ENCODE peak calls at places on chromosomes 3 and 15, in six cellular contexts. One of them, this sample, is unnamed.

GRCh38 chr3:48236531-48236930 is 4.4 kb upstream of the ZNF589 start:
- DNase-seq in esophagus squamous epithelium: no peak
- DNase-seq in IMR-90: no peak
- DNase-seq in prostate gland: peak
- DNase-seq in right lobe of liver: peak
- DNase-seq in left ventricle myocardium inferior: no peak
- DNase-seq in this sample: no peak

GRCh38 chr15:101446527-101447167 is 42.9 kb downstream of the PCSK6 start:
- DNase-seq in right lobe of liver: peak
- DNase-seq in esophagus squamous epithelium: no peak
- DNase-seq in IMR-90: no peak
- DNase-seq in prostate gland: no peak
- DNase-seq in left ventricle myocardium inferior: no peak
- DNase-seq in this sample: no peak

GRCh38 chr3:61578667-61579367 is 17.4 kb downstream of the PTPRG start:
- DNase-seq in right lobe of liver: no peak
- DNase-seq in IMR-90: no peak
- DNase-seq in prostate gland: no peak
- DNase-seq in left ventricle myocardium inferior: no peak
- DNase-seq in esophagus squamous epithelium: no peak
- DNase-seq in this sample: no peak

GRCh38 chr3:9915252-9916141 is 1.4 kb upstream of the IL17RC start:
- DNase-seq in left ventricle myocardium inferior: peak
- DNase-seq in prostate gland: peak
- DNase-seq in right lobe of liver: peak
- DNase-seq in IMR-90: peak
- DNase-seq in esophagus squamous epithelium: no peak
- DNase-seq in this sample: peak

GRCh38 chr3:172648736-172649135 is 62.1 kb downstream of the NCEH1 start:
- DNase-seq in esophagus squamous epithelium: no peak
- DNase-seq in left ventricle myocardium inferior: no peak
- DNase-seq in right lobe of liver: no peak
- DNase-seq in IMR-90: peak
- DNase-seq in prostate gland: no peak
- DNase-seq in this sample: peak

GRCh38 chr15:73571346-73571745 is 61.8 kb downstream of the NPTN start:
- DNase-seq in IMR-90: no peak
- DNase-seq in left ventricle myocardium inferior: no peak
- DNase-seq in right lobe of liver: no peak
- DNase-seq in prostate gland: no peak
- DNase-seq in esophagus squamous epithelium: no peak
- DNase-seq in this sample: no peak

GRCh38 chr3:128794788-128795649 is 69.0 kb downstream of the RAB7A start:
- DNase-seq in esophagus squamous epithelium: no peak
- DNase-seq in prostate gland: peak
- DNase-seq in IMR-90: peak
- DNase-seq in left ventricle myocardium inferior: no peak
- DNase-seq in right lobe of liver: peak
- DNase-seq in this sample: peak

GRCh38 chr3:36893137-36893557 is 51.7 kb downstream of the TRANK1 start:
- DNase-seq in prostate gland: no peak
- DNase-seq in left ventricle myocardium inferior: no peak
- DNase-seq in esophagus squamous epithelium: peak
- DNase-seq in right lobe of liver: no peak
- DNase-seq in IMR-90: peak
- DNase-seq in this sample: peak

GRCh38 chr3:72162649-72163184 is 377.8 kb upstream of the PROK2 start:
- DNase-seq in right lobe of liver: no peak
- DNase-seq in IMR-90: no peak
- DNase-seq in esophagus squamous epithelium: no peak
- DNase-seq in left ventricle myocardium inferior: no peak
- DNase-seq in prostate gland: no peak
- DNase-seq in this sample: no peak

GRCh38 chr3:185824467-185825378 is at the start of gene IGF2BP2:
- DNase-seq in right lobe of liver: peak
- DNase-seq in left ventricle myocardium inferior: peak
- DNase-seq in prostate gland: peak
- DNase-seq in esophagus squamous epithelium: no peak
- DNase-seq in IMR-90: peak
- DNase-seq in this sample: peak

GRCh38 chr3:15989419-15989818 is 185.1 kb upstream of the GALNT15 start:
- DNase-seq in prostate gland: no peak
- DNase-seq in IMR-90: peak
- DNase-seq in esophagus squamous epithelium: no peak
- DNase-seq in left ventricle myocardium inferior: no peak
- DNase-seq in right lobe of liver: no peak
- DNase-seq in this sample: peak

GRCh38 chr3:41418961-41419691 is 219.8 kb downstream of the CTNNB1 start:
- DNase-seq in right lobe of liver: no peak
- DNase-seq in prostate gland: no peak
- DNase-seq in left ventricle myocardium inferior: no peak
- DNase-seq in esophagus squamous epithelium: no peak
- DNase-seq in IMR-90: peak
- DNase-seq in this sample: peak

GRCh38 chr3:155807823-155808222 is 1.7 kb upstream of the C3orf33 start:
- DNase-seq in IMR-90: peak
- DNase-seq in prostate gland: no peak
- DNase-seq in right lobe of liver: no peak
- DNase-seq in esophagus squamous epithelium: no peak
- DNase-seq in left ventricle myocardium inferior: no peak
- DNase-seq in this sample: peak

GRCh38 chr3:128322030-128323022 is 144.4 kb downstream of the DNAJB8 start:
- DNase-seq in esophagus squamous epithelium: no peak
- DNase-seq in IMR-90: peak
- DNase-seq in right lobe of liver: peak
- DNase-seq in left ventricle myocardium inferior: peak
- DNase-seq in prostate gland: no peak
- DNase-seq in this sample: peak

GRCh38 chr15:68885070-68885469 is 45.3 kb upstream of the SPESP1 start:
- DNase-seq in left ventricle myocardium inferior: no peak
- DNase-seq in IMR-90: peak
- DNase-seq in prostate gland: peak
- DNase-seq in esophagus squamous epithelium: no peak
- DNase-seq in right lobe of liver: no peak
- DNase-seq in this sample: peak

GRCh38 chr15:69659454-69660050 is 206.9 kb downstream of the RPLP1 start:
- DNase-seq in right lobe of liver: peak
- DNase-seq in prostate gland: no peak
- DNase-seq in left ventricle myocardium inferior: no peak
- DNase-seq in IMR-90: no peak
- DNase-seq in esophagus squamous epithelium: no peak
- DNase-seq in this sample: no peak

GRCh38 chr15:44711089-44711355 is at the start of gene PATL2:
- DNase-seq in IMR-90: no peak
- DNase-seq in right lobe of liver: no peak
- DNase-seq in prostate gland: no peak
- DNase-seq in left ventricle myocardium inferior: no peak
- DNase-seq in esophagus squamous epithelium: no peak
- DNase-seq in this sample: no peak

GRCh38 chr3:195543642-195544536 is 764 bp upstream of the PPP1R2 start:
- DNase-seq in esophagus squamous epithelium: no peak
- DNase-seq in left ventricle myocardium inferior: no peak
- DNase-seq in prostate gland: no peak
- DNase-seq in IMR-90: no peak
- DNase-seq in right lobe of liver: no peak
- DNase-seq in this sample: no peak

GRCh38 chr3:18066899-18067582 is 324.6 kb upstream of the TBC1D5 start:
- DNase-seq in right lobe of liver: no peak
- DNase-seq in left ventricle myocardium inferior: no peak
- DNase-seq in prostate gland: no peak
- DNase-seq in esophagus squamous epithelium: no peak
- DNase-seq in IMR-90: no peak
- DNase-seq in this sample: peak

GRCh38 chr15:50140097-50140496 is 21.1 kb upstream of the ATP8B4 start:
- DNase-seq in prostate gland: no peak
- DNase-seq in esophagus squamous epithelium: no peak
- DNase-seq in IMR-90: peak
- DNase-seq in left ventricle myocardium inferior: no peak
- DNase-seq in right lobe of liver: no peak
- DNase-seq in this sample: no peak

GRCh38 chr3:52221141-52221562 is 4.3 kb downstream of the TLR9 start:
- DNase-seq in prostate gland: no peak
- DNase-seq in right lobe of liver: no peak
- DNase-seq in left ventricle myocardium inferior: no peak
- DNase-seq in IMR-90: no peak
- DNase-seq in esophagus squamous epithelium: no peak
- DNase-seq in this sample: no peak

GRCh38 chr15:101689901-101690300 is 34.4 kb downstream of the TARS3 start:
- DNase-seq in prostate gland: no peak
- DNase-seq in left ventricle myocardium inferior: no peak
- DNase-seq in IMR-90: peak
- DNase-seq in right lobe of liver: no peak
- DNase-seq in esophagus squamous epithelium: no peak
- DNase-seq in this sample: no peak

GRCh38 chr3:46948830-46949671 is 27.5 kb downstream of the CCDC12 start:
- DNase-seq in left ventricle myocardium inferior: peak
- DNase-seq in IMR-90: no peak
- DNase-seq in prostate gland: no peak
- DNase-seq in esophagus squamous epithelium: no peak
- DNase-seq in right lobe of liver: peak
- DNase-seq in this sample: no peak
- TF ChIP-seq CTCF in left ventricle myocardium inferior: no peak
- TF ChIP-seq CTCF in IMR-90: no peak
- TF ChIP-seq CTCF in prostate gland: no peak
- TF ChIP-seq CTCF in esophagus squamous epithelium: no peak
- TF ChIP-seq CTCF in right lobe of liver: no peak
- TF ChIP-seq CTCF in this sample: no peak

DNA sequence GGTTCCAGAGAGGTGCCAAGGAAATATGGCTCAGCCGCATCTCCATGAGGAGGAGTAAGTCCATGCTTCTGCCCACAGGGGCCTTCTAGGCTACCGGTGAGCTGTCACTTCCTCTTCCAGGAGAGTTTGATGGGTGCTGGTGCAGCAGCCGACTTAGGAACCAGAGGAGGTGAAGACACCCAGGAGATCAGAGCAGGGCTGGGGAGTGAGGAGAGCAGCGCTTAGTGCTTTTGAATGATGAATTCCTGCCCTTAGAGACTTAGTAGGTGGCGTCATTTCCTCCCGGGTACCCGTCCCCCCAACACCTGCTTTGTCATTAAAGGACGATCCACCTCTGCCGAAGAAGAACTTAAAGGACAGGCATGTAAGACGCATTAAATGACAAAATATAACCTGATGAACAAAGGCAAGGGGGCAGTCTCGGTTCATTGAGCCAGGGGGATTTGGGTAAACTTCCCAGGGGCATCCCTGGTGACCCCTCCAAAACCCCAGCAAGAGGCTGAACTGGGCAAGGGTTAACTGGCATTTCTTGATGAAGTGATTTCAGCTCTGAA is 67.6 kb downstream of the HES1 start:
- DNase-seq in right lobe of liver: no peak
- DNase-seq in prostate gland: no peak
- DNase-seq in left ventricle myocardium inferior: no peak
- DNase-seq in IMR-90: no peak
- DNase-seq in esophagus squamous epithelium: no peak
- DNase-seq in this sample: no peak
- H3K4me3 ChIP-seq in right lobe of liver: peak
- H3K4me3 ChIP-seq in prostate gland: peak
- H3K4me3 ChIP-seq in left ventricle myocardium inferior: peak
- H3K4me3 ChIP-seq in IMR-90: no peak
- H3K4me3 ChIP-seq in esophagus squamous epithelium: peak
- H3K4me3 ChIP-seq in this sample: no peak

GRCh38 chr15:40272713-40273056 is 10.2 kb downstream of the ANKRD63 start:
- DNase-seq in right lobe of liver: no peak
- DNase-seq in prostate gland: no peak
- DNase-seq in left ventricle myocardium inferior: no peak
- DNase-seq in IMR-90: no peak
- DNase-seq in esophagus squamous epithelium: no peak
- DNase-seq in this sample: no peak
- TF ChIP-seq CTCF in right lobe of liver: peak
- TF ChIP-seq CTCF in prostate gland: no peak
- TF ChIP-seq CTCF in left ventricle myocardium inferior: no peak
- TF ChIP-seq CTCF in IMR-90: peak
- TF ChIP-seq CTCF in esophagus squamous epithelium: no peak
- TF ChIP-seq CTCF in this sample: no peak

GRCh38 chr15:52019394-52020252 is 604 bp downstream of the MAPK6 start:
- DNase-seq in prostate gland: peak
- DNase-seq in esophagus squamous epithelium: peak
- DNase-seq in left ventricle myocardium inferior: peak
- DNase-seq in IMR-90: peak
- DNase-seq in right lobe of liver: peak
- DNase-seq in this sample: peak
- H3K4me3 ChIP-seq in prostate gland: peak
- H3K4me3 ChIP-seq in esophagus squamous epithelium: peak
- H3K4me3 ChIP-seq in left ventricle myocardium inferior: peak
- H3K4me3 ChIP-seq in IMR-90: peak
- H3K4me3 ChIP-seq in right lobe of liver: peak
- H3K4me3 ChIP-seq in this sample: peak

GRCh38 chr15:96693515-96693914 is 363.0 kb downstream of the NR2F2 start:
- DNase-seq in IMR-90: no peak
- DNase-seq in esophagus squamous epithelium: no peak
- DNase-seq in prostate gland: no peak
- DNase-seq in left ventricle myocardium inferior: no peak
- DNase-seq in right lobe of liver: no peak
- DNase-seq in this sample: no peak

GRCh38 chr15:96692826-96693225 is 362.3 kb downstream of the NR2F2 start:
- DNase-seq in prostate gland: no peak
- DNase-seq in right lobe of liver: no peak
- DNase-seq in left ventricle myocardium inferior: no peak
- DNase-seq in IMR-90: no peak
- DNase-seq in esophagus squamous epithelium: no peak
- DNase-seq in this sample: no peak

DNA sequence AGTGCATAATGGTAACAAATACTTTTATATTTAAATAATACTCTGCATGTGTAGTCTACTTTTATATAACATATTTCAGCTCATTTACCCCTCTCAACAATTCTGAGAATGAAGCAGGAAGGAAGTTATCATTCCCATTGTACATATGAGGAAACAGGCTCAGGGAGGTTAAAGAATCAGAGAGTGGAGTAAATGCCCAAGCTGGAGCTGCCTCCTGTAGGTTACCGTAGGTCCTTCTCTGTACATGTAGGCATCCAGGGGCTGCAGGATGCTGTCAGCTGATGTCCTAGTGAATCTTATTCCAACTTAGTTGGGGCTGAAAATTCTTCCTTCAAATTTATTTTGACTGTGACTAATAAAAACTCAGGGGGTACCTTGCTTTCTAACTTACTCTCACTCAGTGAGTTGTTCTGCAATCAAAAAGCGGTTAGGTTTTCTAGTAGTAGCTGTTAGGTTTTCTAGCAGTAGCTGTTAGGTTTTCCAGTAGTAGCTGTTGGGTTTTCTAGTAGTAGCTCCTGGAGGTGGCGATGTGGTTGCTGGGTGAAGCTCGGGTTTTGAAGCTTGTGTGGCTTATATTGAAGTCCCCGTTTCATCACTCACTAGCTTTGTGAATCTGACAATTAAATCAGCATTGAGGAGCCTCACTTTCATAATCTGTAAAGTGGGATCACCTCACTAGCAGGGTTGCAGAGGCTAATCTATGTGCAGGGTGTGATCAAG is 357.0 kb downstream of the NR2F2 start:
- DNase-seq in prostate gland: no peak
- DNase-seq in esophagus squamous epithelium: no peak
- DNase-seq in left ventricle myocardium inferior: no peak
- DNase-seq in right lobe of liver: no peak
- DNase-seq in IMR-90: no peak
- DNase-seq in this sample: no peak
- TF ChIP-seq CTCF in prostate gland: no peak
- TF ChIP-seq CTCF in esophagus squamous epithelium: no peak
- TF ChIP-seq CTCF in left ventricle myocardium inferior: no peak
- TF ChIP-seq CTCF in right lobe of liver: no peak
- TF ChIP-seq CTCF in IMR-90: no peak
- TF ChIP-seq CTCF in this sample: no peak

GRCh38 chr15:29819979-29820801 is 2.1 kb downstream of the TJP1 start:
- DNase-seq in esophagus squamous epithelium: no peak
- DNase-seq in IMR-90: peak
- DNase-seq in left ventricle myocardium inferior: no peak
- DNase-seq in right lobe of liver: no peak
- DNase-seq in prostate gland: no peak
- DNase-seq in this sample: no peak
- H3K4me3 ChIP-seq in esophagus squamous epithelium: peak
- H3K4me3 ChIP-seq in IMR-90: peak
- H3K4me3 ChIP-seq in left ventricle myocardium inferior: peak
- H3K4me3 ChIP-seq in right lobe of liver: peak
- H3K4me3 ChIP-seq in prostate gland: peak
- H3K4me3 ChIP-seq in this sample: peak

This sample was measured in AG10803.